ENCODE peak calls at places on chromosome 20, in nine cellular contexts. One of them, this sample, is unnamed.

GRCh38 chr20:64169089-64169560 is 4.9 kb downstream of the MYT1 start:
- DNase-seq in iPS-NIHi11: no peak
- DNase-seq in small intestine: no peak
- DNase-seq in HTR-8/SVneo: no peak
- DNase-seq in naive thymus-derived CD4-positive, alpha-beta T cell: no peak
- DNase-seq in cardiac muscle cell: no peak
- DNase-seq in pulmonary artery endothelial cell: no peak
- DNase-seq in astrocyte of the spinal cord: no peak
- DNase-seq in GM23248: no peak
- DNase-seq in this sample: no peak

GRCh38 chr20:52048365-52048764 is 143.2 kb downstream of the ZFP64 start:
- DNase-seq in HTR-8/SVneo: no peak
- DNase-seq in naive thymus-derived CD4-positive, alpha-beta T cell: no peak
- DNase-seq in small intestine: no peak
- DNase-seq in cardiac muscle cell: no peak
- DNase-seq in pulmonary artery endothelial cell: no peak
- DNase-seq in iPS-NIHi11: peak; percentile 47
- DNase-seq in GM23248: no peak
- DNase-seq in astrocyte of the spinal cord: no peak
- DNase-seq in this sample: no peak

GRCh38 chr20:22333885-22334545 is 250.4 kb downstream of the FOXA2 start:
- DNase-seq in iPS-NIHi11: peak; percentile 80
- DNase-seq in GM23248: peak; percentile 79
- DNase-seq in pulmonary artery endothelial cell: peak; percentile 11
- DNase-seq in HTR-8/SVneo: peak; percentile 56
- DNase-seq in small intestine: peak; percentile 51
- DNase-seq in naive thymus-derived CD4-positive, alpha-beta T cell: no peak
- DNase-seq in cardiac muscle cell: peak; percentile 79
- DNase-seq in astrocyte of the spinal cord: peak; percentile 49
- DNase-seq in this sample: peak; percentile 4

GRCh38 chr20:62872184-62872862 is 10.7 kb upstream of the TCFL5 start:
- DNase-seq in pulmonary artery endothelial cell: no peak
- DNase-seq in astrocyte of the spinal cord: no peak
- DNase-seq in GM23248: no peak
- DNase-seq in small intestine: no peak
- DNase-seq in iPS-NIHi11: no peak
- DNase-seq in naive thymus-derived CD4-positive, alpha-beta T cell: no peak
- DNase-seq in HTR-8/SVneo: no peak
- DNase-seq in cardiac muscle cell: no peak
- DNase-seq in this sample: no peak

GRCh38 chr20:32979201-32979998 is 24.8 kb downstream of the SUN5 start:
- DNase-seq in pulmonary artery endothelial cell: no peak
- DNase-seq in iPS-NIHi11: no peak
- DNase-seq in astrocyte of the spinal cord: no peak
- DNase-seq in small intestine: no peak
- DNase-seq in GM23248: no peak
- DNase-seq in cardiac muscle cell: no peak
- DNase-seq in naive thymus-derived CD4-positive, alpha-beta T cell: no peak
- DNase-seq in HTR-8/SVneo: no peak
- DNase-seq in this sample: no peak

GRCh38 chr20:58141496-58141895 is 87.0 kb downstream of the ANKRD60 start:
- DNase-seq in naive thymus-derived CD4-positive, alpha-beta T cell: no peak
- DNase-seq in pulmonary artery endothelial cell: no peak
- DNase-seq in cardiac muscle cell: no peak
- DNase-seq in HTR-8/SVneo: no peak
- DNase-seq in iPS-NIHi11: no peak
- DNase-seq in GM23248: no peak
- DNase-seq in small intestine: no peak
- DNase-seq in astrocyte of the spinal cord: no peak
- DNase-seq in this sample: no peak

GRCh38 chr20:57749861-57750260 is 40.0 kb upstream of the PMEPA1 start:
- DNase-seq in pulmonary artery endothelial cell: no peak
- DNase-seq in small intestine: no peak
- DNase-seq in naive thymus-derived CD4-positive, alpha-beta T cell: no peak
- DNase-seq in astrocyte of the spinal cord: no peak
- DNase-seq in GM23248: peak; percentile 20
- DNase-seq in cardiac muscle cell: no peak
- DNase-seq in iPS-NIHi11: no peak
- DNase-seq in HTR-8/SVneo: no peak
- DNase-seq in this sample: no peak

GRCh38 chr20:11124849-11125505 is 451.2 kb upstream of the JAG1 start:
- DNase-seq in GM23248: peak; percentile 11
- DNase-seq in iPS-NIHi11: no peak
- DNase-seq in cardiac muscle cell: no peak
- DNase-seq in naive thymus-derived CD4-positive, alpha-beta T cell: no peak
- DNase-seq in small intestine: no peak
- DNase-seq in HTR-8/SVneo: no peak
- DNase-seq in pulmonary artery endothelial cell: no peak
- DNase-seq in astrocyte of the spinal cord: no peak
- DNase-seq in this sample: no peak

GRCh38 chr20:41476013-41476441 is 109.4 kb upstream of the EMILIN3 start:
- DNase-seq in pulmonary artery endothelial cell: peak; percentile 87
- DNase-seq in iPS-NIHi11: no peak
- DNase-seq in naive thymus-derived CD4-positive, alpha-beta T cell: no peak
- DNase-seq in small intestine: peak; percentile 78
- DNase-seq in HTR-8/SVneo: peak; percentile 26
- DNase-seq in cardiac muscle cell: no peak
- DNase-seq in GM23248: peak; percentile 67
- DNase-seq in astrocyte of the spinal cord: peak; percentile 79
- DNase-seq in this sample: no peak

GRCh38 chr20:23255658-23256385 is 94.8 kb upstream of the NXT1 start:
- DNase-seq in HTR-8/SVneo: no peak
- DNase-seq in iPS-NIHi11: no peak
- DNase-seq in cardiac muscle cell: no peak
- DNase-seq in astrocyte of the spinal cord: peak; percentile 67
- DNase-seq in GM23248: peak; percentile 29
- DNase-seq in pulmonary artery endothelial cell: no peak
- DNase-seq in naive thymus-derived CD4-positive, alpha-beta T cell: no peak
- DNase-seq in small intestine: no peak
- DNase-seq in this sample: no peak

GRCh38 chr20:11117808-11118528 is 444.2 kb upstream of the JAG1 start:
- DNase-seq in GM23248: peak; percentile 85
- DNase-seq in pulmonary artery endothelial cell: peak; percentile 44
- DNase-seq in iPS-NIHi11: no peak
- DNase-seq in cardiac muscle cell: no peak
- DNase-seq in astrocyte of the spinal cord: peak; percentile 87
- DNase-seq in naive thymus-derived CD4-positive, alpha-beta T cell: no peak
- DNase-seq in HTR-8/SVneo: no peak
- DNase-seq in small intestine: no peak
- DNase-seq in this sample: no peak

GRCh38 chr20:52945268-52945667 is 26.9 kb upstream of the TSHZ2 start:
- DNase-seq in small intestine: peak; percentile 20
- DNase-seq in iPS-NIHi11: no peak
- DNase-seq in pulmonary artery endothelial cell: no peak
- DNase-seq in GM23248: no peak
- DNase-seq in cardiac muscle cell: no peak
- DNase-seq in astrocyte of the spinal cord: no peak
- DNase-seq in HTR-8/SVneo: no peak
- DNase-seq in naive thymus-derived CD4-positive, alpha-beta T cell: no peak
- DNase-seq in this sample: no peak

GRCh38 chr20:10558635-10559187 is 115.1 kb downstream of the JAG1 start:
- DNase-seq in astrocyte of the spinal cord: peak; percentile 92
- DNase-seq in small intestine: no peak
- DNase-seq in pulmonary artery endothelial cell: no peak
- DNase-seq in cardiac muscle cell: peak; percentile 32
- DNase-seq in HTR-8/SVneo: no peak
- DNase-seq in GM23248: peak; percentile 71
- DNase-seq in iPS-NIHi11: no peak
- DNase-seq in naive thymus-derived CD4-positive, alpha-beta T cell: peak; percentile 11
- DNase-seq in this sample: no peak

GRCh38 chr20:12058201-12058600 is 140.5 kb downstream of the BTBD3 start:
- DNase-seq in iPS-NIHi11: no peak
- DNase-seq in cardiac muscle cell: no peak
- DNase-seq in naive thymus-derived CD4-positive, alpha-beta T cell: no peak
- DNase-seq in GM23248: no peak
- DNase-seq in small intestine: no peak
- DNase-seq in HTR-8/SVneo: no peak
- DNase-seq in astrocyte of the spinal cord: peak; percentile 53
- DNase-seq in pulmonary artery endothelial cell: no peak
- DNase-seq in this sample: no peak

GRCh38 chr20:48153523-48153922 is 368.2 kb upstream of the SULF2 start:
- DNase-seq in GM23248: no peak
- DNase-seq in HTR-8/SVneo: no peak
- DNase-seq in astrocyte of the spinal cord: no peak
- DNase-seq in cardiac muscle cell: no peak
- DNase-seq in pulmonary artery endothelial cell: no peak
- DNase-seq in naive thymus-derived CD4-positive, alpha-beta T cell: no peak
- DNase-seq in small intestine: no peak
- DNase-seq in iPS-NIHi11: peak; percentile 34
- DNase-seq in this sample: no peak

GRCh38 chr20:3115190-3116107 is 30.9 kb upstream of the AVP start:
- DNase-seq in astrocyte of the spinal cord: peak; percentile 56
- DNase-seq in HTR-8/SVneo: peak; percentile 87
- DNase-seq in cardiac muscle cell: peak; percentile 68
- DNase-seq in pulmonary artery endothelial cell: no peak
- DNase-seq in GM23248: peak; percentile 77
- DNase-seq in naive thymus-derived CD4-positive, alpha-beta T cell: no peak
- DNase-seq in small intestine: peak; percentile 45
- DNase-seq in iPS-NIHi11: peak; percentile 95
- DNase-seq in this sample: peak; percentile 6

GRCh38 chr20:57047281-57048026 is 219.0 kb downstream of the BMP7 start:
- DNase-seq in GM23248: no peak
- DNase-seq in iPS-NIHi11: no peak
- DNase-seq in HTR-8/SVneo: peak; percentile 78
- DNase-seq in small intestine: peak; percentile 30
- DNase-seq in cardiac muscle cell: no peak
- DNase-seq in naive thymus-derived CD4-positive, alpha-beta T cell: no peak
- DNase-seq in astrocyte of the spinal cord: no peak
- DNase-seq in pulmonary artery endothelial cell: no peak
- DNase-seq in this sample: no peak

GRCh38 chr20:50366270-50367103 is 143.7 kb upstream of the PTPN1 start:
- DNase-seq in small intestine: peak; percentile 98
- DNase-seq in astrocyte of the spinal cord: peak; percentile 56
- DNase-seq in cardiac muscle cell: no peak
- DNase-seq in pulmonary artery endothelial cell: peak; percentile 79
- DNase-seq in iPS-NIHi11: no peak
- DNase-seq in naive thymus-derived CD4-positive, alpha-beta T cell: peak; percentile 19
- DNase-seq in GM23248: no peak
- DNase-seq in HTR-8/SVneo: no peak
- DNase-seq in this sample: no peak

GRCh38 chr20:61118429-61119224 is 133.4 kb upstream of the CDH4 start:
- DNase-seq in iPS-NIHi11: no peak
- DNase-seq in cardiac muscle cell: no peak
- DNase-seq in HTR-8/SVneo: peak; percentile 32
- DNase-seq in naive thymus-derived CD4-positive, alpha-beta T cell: no peak
- DNase-seq in astrocyte of the spinal cord: peak; percentile 47
- DNase-seq in GM23248: peak; percentile 79
- DNase-seq in pulmonary artery endothelial cell: no peak
- DNase-seq in small intestine: no peak
- DNase-seq in this sample: no peak

GRCh38 chr20:42093542-42094440 is 475.6 kb upstream of the CHD6 start:
- DNase-seq in naive thymus-derived CD4-positive, alpha-beta T cell: no peak
- DNase-seq in GM23248: no peak
- DNase-seq in HTR-8/SVneo: no peak
- DNase-seq in small intestine: no peak
- DNase-seq in pulmonary artery endothelial cell: no peak
- DNase-seq in iPS-NIHi11: no peak
- DNase-seq in cardiac muscle cell: no peak
- DNase-seq in astrocyte of the spinal cord: no peak
- DNase-seq in this sample: no peak

GRCh38 chr20:43844778-43845614 is 69.7 kb upstream of the TOX2 start:
- DNase-seq in GM23248: peak; percentile 84
- DNase-seq in HTR-8/SVneo: peak; percentile 80
- DNase-seq in iPS-NIHi11: no peak
- DNase-seq in naive thymus-derived CD4-positive, alpha-beta T cell: no peak
- DNase-seq in cardiac muscle cell: no peak
- DNase-seq in small intestine: peak; percentile 4
- DNase-seq in astrocyte of the spinal cord: peak; percentile 65
- DNase-seq in pulmonary artery endothelial cell: peak; percentile 78
- DNase-seq in this sample: no peak

GRCh38 chr20:49768204-49769124 is 44.2 kb upstream of the SLC9A8 start:
- DNase-seq in small intestine: peak; percentile 82
- DNase-seq in naive thymus-derived CD4-positive, alpha-beta T cell: peak; percentile 18
- DNase-seq in HTR-8/SVneo: peak; percentile 90
- DNase-seq in astrocyte of the spinal cord: peak; percentile 93
- DNase-seq in cardiac muscle cell: no peak
- DNase-seq in pulmonary artery endothelial cell: peak; percentile 87
- DNase-seq in iPS-NIHi11: peak; percentile 68
- DNase-seq in GM23248: peak; percentile 87
- DNase-seq in this sample: no peak

GRCh38 chr20:41654292-41654691 is 36.1 kb upstream of the CHD6 start:
- DNase-seq in iPS-NIHi11: peak; percentile 27
- DNase-seq in astrocyte of the spinal cord: no peak
- DNase-seq in cardiac muscle cell: no peak
- DNase-seq in GM23248: no peak
- DNase-seq in pulmonary artery endothelial cell: no peak
- DNase-seq in naive thymus-derived CD4-positive, alpha-beta T cell: no peak
- DNase-seq in small intestine: peak; percentile 31
- DNase-seq in HTR-8/SVneo: no peak
- DNase-seq in this sample: no peak

GRCh38 chr20:22691369-22692118 is 107.2 kb upstream of the FOXA2 start:
- DNase-seq in naive thymus-derived CD4-positive, alpha-beta T cell: no peak
- DNase-seq in GM23248: peak; percentile 85
- DNase-seq in pulmonary artery endothelial cell: peak; percentile 43
- DNase-seq in small intestine: peak; percentile 50
- DNase-seq in iPS-NIHi11: peak; percentile 90
- DNase-seq in cardiac muscle cell: peak; percentile 87
- DNase-seq in HTR-8/SVneo: peak; percentile 79
- DNase-seq in astrocyte of the spinal cord: peak; percentile 67
- DNase-seq in this sample: no peak

GRCh38 chr20:62545901-62546525 is 70.2 kb upstream of the GATA5 start:
- DNase-seq in naive thymus-derived CD4-positive, alpha-beta T cell: no peak
- DNase-seq in iPS-NIHi11: no peak
- DNase-seq in pulmonary artery endothelial cell: no peak
- DNase-seq in astrocyte of the spinal cord: no peak
- DNase-seq in HTR-8/SVneo: no peak
- DNase-seq in GM23248: no peak
- DNase-seq in small intestine: no peak
- DNase-seq in cardiac muscle cell: no peak
- DNase-seq in this sample: no peak

GRCh38 chr20:49819702-49820101 is 7.1 kb downstream of the SLC9A8 start:
- DNase-seq in iPS-NIHi11: no peak
- DNase-seq in HTR-8/SVneo: no peak
- DNase-seq in GM23248: no peak
- DNase-seq in naive thymus-derived CD4-positive, alpha-beta T cell: no peak
- DNase-seq in pulmonary artery endothelial cell: no peak
- DNase-seq in small intestine: no peak
- DNase-seq in cardiac muscle cell: no peak
- DNase-seq in astrocyte of the spinal cord: no peak
- DNase-seq in this sample: no peak

GRCh38 chr20:37972256-37973058 is 60.8 kb downstream of the TTI1 start:
- DNase-seq in cardiac muscle cell: no peak
- DNase-seq in astrocyte of the spinal cord: no peak
- DNase-seq in GM23248: no peak
- DNase-seq in small intestine: no peak
- DNase-seq in naive thymus-derived CD4-positive, alpha-beta T cell: no peak
- DNase-seq in iPS-NIHi11: no peak
- DNase-seq in HTR-8/SVneo: no peak
- DNase-seq in pulmonary artery endothelial cell: no peak
- DNase-seq in this sample: no peak

GRCh38 chr20:62210496-62210855 is 9.6 kb downstream of the HRH3 start:
- DNase-seq in cardiac muscle cell: no peak
- DNase-seq in HTR-8/SVneo: no peak
- DNase-seq in pulmonary artery endothelial cell: no peak
- DNase-seq in iPS-NIHi11: no peak
- DNase-seq in small intestine: no peak
- DNase-seq in naive thymus-derived CD4-positive, alpha-beta T cell: no peak
- DNase-seq in astrocyte of the spinal cord: no peak
- DNase-seq in GM23248: no peak
- DNase-seq in this sample: no peak

GRCh38 chr20:62367136-62367482 is at the start of gene LAMA5:
- DNase-seq in naive thymus-derived CD4-positive, alpha-beta T cell: no peak
- DNase-seq in small intestine: no peak
- DNase-seq in iPS-NIHi11: peak; percentile 88
- DNase-seq in cardiac muscle cell: peak; percentile 87
- DNase-seq in pulmonary artery endothelial cell: no peak
- DNase-seq in HTR-8/SVneo: peak; percentile 87
- DNase-seq in astrocyte of the spinal cord: no peak
- DNase-seq in GM23248: peak; percentile 70
- DNase-seq in this sample: no peak

GRCh38 chr20:25318471-25319240 is 70.8 kb downstream of the PYGB start:
- DNase-seq in GM23248: no peak
- DNase-seq in small intestine: no peak
- DNase-seq in pulmonary artery endothelial cell: no peak
- DNase-seq in cardiac muscle cell: no peak
- DNase-seq in HTR-8/SVneo: no peak
- DNase-seq in astrocyte of the spinal cord: no peak
- DNase-seq in naive thymus-derived CD4-positive, alpha-beta T cell: no peak
- DNase-seq in iPS-NIHi11: no peak
- DNase-seq in this sample: no peak

GRCh38 chr20:35006531-35006971 is 50.9 kb downstream of the MYH7B start:
- DNase-seq in cardiac muscle cell: peak; percentile 88
- DNase-seq in iPS-NIHi11: no peak
- DNase-seq in astrocyte of the spinal cord: no peak
- DNase-seq in naive thymus-derived CD4-positive, alpha-beta T cell: no peak
- DNase-seq in pulmonary artery endothelial cell: no peak
- DNase-seq in GM23248: no peak
- DNase-seq in HTR-8/SVneo: no peak
- DNase-seq in small intestine: no peak
- DNase-seq in this sample: no peak